ENCODE peak calls at places on chromosomes 4 and X, in eight cellular contexts. H is NCI-H2081; Z is activated CD4-positive, alpha-beta T cell treated with anti-CD3 and anti-CD28 coated beads, Interleukin-2, amount 10 ng/mL, durations not matched to agents 7 days and 5 days; Q is GOT3; J is HS-5; R is stimulated activated CD4-positive, alpha-beta T cell treated with anti-CD3 and anti-CD28 coated beads, Interleukin-1b, Interleukin-23, amount 100 ng/mL, for 24 hours; S is immature natural killer cell; N is fibroblast of pulmonary artery. O is an unnamed sample.

GRCh38 chr4:6854098-6854744 is 55.4 kb upstream of the TBC1D14 start:
- DNase-seq in J (no peak), Q (no peak), Z (no peak), R (no peak), N (no peak), H (peak), S (no peak), O (no peak)

GRCh38 chr4:66284991-66285451 is 614.7 kb upstream of the EPHA5 start:
- DNase-seq in R (no peak), Z (no peak), J (no peak), H (no peak), N (no peak), S (no peak), Q (no peak), O (no peak)

GRCh38 chr4:155759372-155760252 is 791 bp downstream of the GUCY1B1 start:
- DNase-seq in R (no peak), S (peak), Q (no peak), J (no peak), Z (no peak), H (peak), N (peak), O (peak)

GRCh38 chr4:185587444-185588161 is 52.3 kb upstream of the PDLIM3 start:
- DNase-seq in J (no peak), R (peak), S (peak), Q (no peak), N (peak), Z (peak), H (no peak), O (peak)

GRCh38 chr4:82761249-82761648 is 37.3 kb downstream of the SCD5 start:
- DNase-seq in H (no peak), R (no peak), J (no peak), Z (no peak), N (no peak), S (no peak), Q (no peak), O (no peak)

GRCh38 chrX:43589735-43590515 is 66.2 kb upstream of the MAOA start:
- DNase-seq in R (no peak), Z (no peak), H (no peak), S (no peak), J (no peak), N (peak), Q (no peak), O (no peak)

GRCh38 chr4:151129801-151130200 is 30.4 kb downstream of the RPS3A start:
- DNase-seq in H (no peak), N (peak), Z (no peak), R (no peak), Q (no peak), J (no peak), S (no peak), O (no peak)

GRCh38 chrX:3743821-3744439 is 30.5 kb upstream of the PRKX start:
- DNase-seq in R (peak), Q (no peak), S (peak), J (no peak), Z (peak), H (no peak), N (no peak), O (no peak)

GRCh38 chrX:623599-624323 is 6.8 kb upstream of the SHOX start:
- DNase-seq in Q (no peak), N (peak), R (no peak), S (no peak), Z (no peak), H (no peak), J (no peak), O (peak)

GRCh38 chr4:86556791-86557415 is 37.2 kb upstream of the PTPN13 start:
- DNase-seq in Z (no peak), Q (no peak), R (no peak), H (no peak), N (peak), S (no peak), J (no peak), O (no peak)

GRCh38 chrX:18872621-18873020 is 111.3 kb downstream of the PHKA2 start:
- DNase-seq in S (no peak), J (no peak), Q (no peak), R (no peak), Z (no peak), H (no peak), N (no peak), O (no peak)

GRCh38 chr4:89056953-89057398 is at the start of gene FAM13A:
- DNase-seq in H (peak), Q (peak), N (peak), R (no peak), Z (no peak), S (no peak), J (peak), O (no peak)

GRCh38 chrX:153902388-153902787 is 2.1 kb upstream of the AVPR2 start:
- DNase-seq in Z (no peak), R (no peak), S (no peak), H (no peak), N (no peak), Q (no peak), J (no peak), O (no peak)

GRCh38 chr4:78059524-78059889 is 2.4 kb downstream of the FRAS1 start:
- DNase-seq in Q (no peak), S (peak), J (no peak), H (peak), N (peak), Z (peak), R (no peak), O (peak)

GRCh38 chr4:183636923-183637322 is 22.1 kb downstream of the RWDD4 start:
- DNase-seq in Z (no peak), R (no peak), J (no peak), N (no peak), Q (no peak), S (no peak), H (peak), O (no peak)

GRCh38 chrX:107025538-107025937 is 25.5 kb upstream of the MORC4 start:
- DNase-seq in H (peak), R (no peak), Q (no peak), S (peak), N (peak), Z (no peak), J (no peak), O (peak)

GRCh38 chr4:52107745-52108144 is 56.6 kb downstream of the SPATA18 start:
- DNase-seq in J (no peak), R (no peak), H (no peak), N (no peak), Q (no peak), S (no peak), Z (no peak), O (no peak)

GRCh38 chrX:18883234-18883960 is 100.5 kb downstream of the PHKA2 start:
- DNase-seq in H (no peak), S (no peak), Q (no peak), J (no peak), R (no peak), Z (no peak), N (no peak), O (no peak)

GRCh38 chr4:89894654-89895652 is at the start of gene MMRN1:
- DNase-seq in Z (peak), H (no peak), S (no peak), Q (no peak), N (peak), J (no peak), R (no peak), O (peak)

GRCh38 chr4:15836362-15836761 is 58.2 kb downstream of the CD38 start:
- DNase-seq in H (no peak), R (no peak), N (no peak), Z (no peak), Q (no peak), S (no peak), J (no peak), O (no peak)

GRCh38 chrX:50643525-50644137 is 170.4 kb downstream of the SHROOM4 start:
- DNase-seq in Z (no peak), R (no peak), N (peak), Q (no peak), H (no peak), S (no peak), J (no peak), O (no peak)

GRCh38 chr4:20431422-20432014 is 179.8 kb downstream of the SLIT2 start:
- DNase-seq in N (peak), R (no peak), J (no peak), Q (no peak), Z (no peak), S (no peak), H (no peak), O (no peak)

GRCh38 chrX:102959471-102959870 is 22.4 kb downstream of the RAB40AL start:
- DNase-seq in H (no peak), J (no peak), R (no peak), S (no peak), N (peak), Z (no peak), Q (no peak), O (no peak)

GRCh38 chrX:119606508-119607389 is 525 bp upstream of the NKRF start:
- DNase-seq in Z (no peak), H (no peak), N (no peak), J (no peak), Q (no peak), S (no peak), R (no peak), O (no peak)

GRCh38 chr4:20370284-20370683 is 118.6 kb downstream of the SLIT2 start:
- DNase-seq in J (no peak), H (peak), N (peak), Q (no peak), R (no peak), S (no peak), Z (no peak), O (no peak)

GRCh38 chr4:41146196-41146595 is 68.1 kb downstream of the APBB2 start:
- DNase-seq in H (no peak), Q (no peak), J (no peak), Z (no peak), N (no peak), S (no peak), R (no peak), O (no peak)

GRCh38 chrX:38221391-38221929 is 789 bp upstream of the SRPX start:
- DNase-seq in H (no peak), J (no peak), R (no peak), N (no peak), Q (no peak), Z (no peak), S (no peak), O (no peak)

GRCh38 chr4:128107766-128108165 is 46.7 kb downstream of the LARP1B start:
- DNase-seq in Z (no peak), R (no peak), S (no peak), J (no peak), N (peak), Q (no peak), H (no peak), O (no peak)

GRCh38 chr4:77100234-77100633 is 24.4 kb upstream of the CCNI start:
- DNase-seq in Q (no peak), H (no peak), N (peak), J (no peak), S (no peak), Z (no peak), R (no peak), O (no peak)

GRCh38 chr4:114400531-114400930 is 198.1 kb upstream of the UGT8 start:
- DNase-seq in N (no peak), H (peak), S (no peak), R (no peak), Q (no peak), Z (no peak), J (no peak), O (no peak)

GRCh38 chrX:113287761-113288160 is 447.1 kb upstream of the AMOT start:
- DNase-seq in N (no peak), H (no peak), J (no peak), Q (no peak), R (no peak), Z (no peak), S (no peak), O (no peak)

GRCh38 chrX:147173586-147173985 is 359.0 kb upstream of the CXorf51A start:
- DNase-seq in N (no peak), Z (no peak), H (no peak), Q (no peak), S (no peak), R (no peak), J (no peak), O (no peak)

GRCh38 chr4:87679449-87680169 is 29.5 kb downstream of the DMP1 start:
- DNase-seq in Z (peak), H (peak), N (peak), J (peak), Q (no peak), R (peak), S (peak), O (peak)

GRCh38 chr4:4837921-4838601 is 21.4 kb upstream of the MSX1 start:
- DNase-seq in N (no peak), R (no peak), H (no peak), S (no peak), Q (no peak), Z (no peak), J (no peak), O (no peak)

GRCh38 chrX:53642326-53642725 is 44.2 kb downstream of the HUWE1 start:
- DNase-seq in Q (no peak), Z (no peak), J (no peak), N (no peak), H (no peak), R (no peak), S (no peak), O (no peak)

GRCh38 chrX:34826964-34827363 is 115.6 kb upstream of the FAM47B start:
- DNase-seq in S (no peak), J (no peak), Q (no peak), R (no peak), H (no peak), Z (no peak), N (no peak), O (no peak)

GRCh38 chr4:61785766-61786165 is 585.6 kb downstream of the ADGRL3 start:
- DNase-seq in Q (no peak), Z (no peak), H (no peak), J (no peak), N (no peak), R (no peak), S (no peak), O (no peak)

GRCh38 chr4:2356123-2357069 is 62.0 kb downstream of the ZFYVE28 start:
- DNase-seq in H (no peak), R (no peak), S (no peak), Z (no peak), J (no peak), Q (no peak), N (no peak), O (no peak)

GRCh38 chr4:129176864-129177263 is 80.9 kb downstream of the C4orf33 start:
- DNase-seq in N (no peak), J (no peak), Z (no peak), S (no peak), H (no peak), Q (no peak), R (no peak), O (no peak)